ENCODE peak calls at places on chromosomes 13 and 19, in four cellular contexts. P is stimulated activated CD4-positive, alpha-beta T cell treated with anti-CD3 and anti-CD28 coated beads, Interleukin-4, amount 100 ng/mL, for 48 hours; G is activated CD4-positive, CD25-positive, alpha-beta regulatory T cell treated with anti-CD3 and anti-CD28 coated beads, Interleukin-2, amount 50 U/mL, for 16 hours; X is foreskin fibroblast. N is an unnamed sample.

GRCh38 chr19:14619404-14619803 is 36.5 kb downstream of the CLEC17A start:
- DNase-seq in P (no peak), G (no peak), X (no peak), N (no peak)

GRCh38 chr19:681029-681626 is 4.9 kb downstream of the FSTL3 start:
- DNase-seq in P (peak), G (no peak), X (peak), N (no peak)

GRCh38 chr13:40485611-40486517 is 180.6 kb downstream of the FOXO1 start:
- DNase-seq in P (no peak), G (peak), X (no peak), N (no peak)

GRCh38 chr13:45564108-45564507 is 51.4 kb downstream of the ERICH6B start:
- DNase-seq in P (no peak), G (no peak), X (peak), N (peak)

GRCh38 chr19:12647490-12648071 is 19.0 kb downstream of the MAN2B1 start:
- DNase-seq in P (peak), G (no peak), X (peak), N (no peak)

GRCh38 chr13:74210693-74211393 is 76.6 kb upstream of the KLF12 start:
- DNase-seq in P (no peak), G (no peak), X (peak), N (peak)

GRCh38 chr19:34319785-34320184 is 45.2 kb upstream of the GPI start:
- DNase-seq in P (no peak), G (no peak), X (peak), N (no peak)

GRCh38 chr13:98619556-98619955 is 42.6 kb upstream of the STK24 start:
- DNase-seq in P (no peak), G (no peak), X (no peak), N (no peak)

GRCh38 chr13:110592670-110593069 is 22.7 kb upstream of the NAXD start:
- DNase-seq in P (no peak), G (no peak), X (no peak), N (no peak)

GRCh38 chr13:77386880-77387606 is 60.1 kb upstream of the MYCBP2 start:
- DNase-seq in P (no peak), G (no peak), X (peak), N (peak)

GRCh38 chr19:39148939-39149529 is 23.4 kb downstream of the PAK4 start:
- DNase-seq in P (no peak), G (no peak), X (no peak), N (no peak)

GRCh38 chr19:56321254-56321980 is 6.8 kb upstream of the ZSCAN5A start:
- DNase-seq in P (no peak), G (no peak), X (no peak), N (no peak)

GRCh38 chr13:105196052-105196451 is 1339.4 kb downstream of the EFNB2 start:
- DNase-seq in P (no peak), G (no peak), X (peak), N (peak)

GRCh38 chr19:22609630-22610029 is 24.5 kb upstream of the ZNF492 start:
- DNase-seq in P (no peak), G (no peak), X (no peak), N (no peak)

GRCh38 chr13:48232420-48233096 is 448 bp upstream of the ITM2B start:
- DNase-seq in P (no peak), G (no peak), X (peak), N (peak)

GRCh38 chr19:47663435-47663910 is 49.7 kb upstream of the EHD2 start:
- DNase-seq in P (no peak), G (no peak), X (peak), N (peak)

GRCh38 chr19:49949735-49950589 is 11.0 kb downstream of the SIGLEC11 start:
- DNase-seq in P (no peak), G (no peak), X (no peak), N (no peak)

GRCh38 chr13:25469179-25469545 is 97.4 kb downstream of the ATP8A2 start:
- DNase-seq in P (no peak), G (no peak), X (peak), N (no peak)

GRCh38 chr13:79405831-79406596 is at the start of gene RBM26:
- DNase-seq in P (peak), G (peak), X (peak), N (peak)

GRCh38 chr13:79604752-79605151 is 123.8 kb downstream of the NDFIP2 start:
- DNase-seq in P (no peak), G (no peak), X (peak), N (no peak)

GRCh38 chr13:30371649-30372265 is 50.5 kb upstream of the UBE2L5 start:
- DNase-seq in P (no peak), G (peak), X (peak), N (peak)

GRCh38 chr13:80473695-80474094 is 132.8 kb upstream of the SPRY2 start:
- DNase-seq in P (no peak), G (no peak), X (peak), N (no peak)

GRCh38 chr13:40319699-40320586 is 346.5 kb downstream of the FOXO1 start:
- DNase-seq in P (no peak), G (no peak), X (no peak), N (no peak)

GRCh38 chr13:97976551-97977375 is 23.3 kb downstream of the IPO5 start:
- DNase-seq in P (peak), G (no peak), X (peak), N (no peak)

GRCh38 chr19:48395170-48395455 is 1.6 kb downstream of the GRIN2D start:
- DNase-seq in P (no peak), G (no peak), X (no peak), N (no peak)

GRCh38 chr19:45558399-45558878 is 26.2 kb downstream of the OPA3 start:
- DNase-seq in P (peak), G (peak), X (peak), N (no peak)

GRCh38 chr13:31424130-31424729 is 224.5 kb downstream of the B3GLCT start:
- DNase-seq in P (peak), G (peak), X (peak), N (peak)

GRCh38 chr13:112697756-112698655 is 8.2 kb downstream of the ATP11A start:
- DNase-seq in P (no peak), G (no peak), X (peak), N (no peak)

GRCh38 chr19:58279042-58279924 is 528 bp downstream of the ZNF8 start:
- DNase-seq in P (peak), G (no peak), X (peak), N (peak)

GRCh38 chr13:109783447-109783814 is 3.0 kb downstream of the IRS2 start:
- DNase-seq in P (no peak), G (no peak), X (peak), N (no peak)

GRCh38 chr13:110551284-110551683 is 10.2 kb downstream of the RAB20 start:
- DNase-seq in P (no peak), G (no peak), X (no peak), N (no peak)

GRCh38 chr19:19545128-19545591 is 7.1 kb downstream of the CILP2 start:
- DNase-seq in P (no peak), G (no peak), X (no peak), N (no peak)

GRCh38 chr19:45275370-45275971 is 24.4 kb downstream of the MARK4 start:
- DNase-seq in P (no peak), G (no peak), X (peak), N (no peak)

GRCh38 chr19:12773571-12773970 is 1.8 kb downstream of the HOOK2 start:
- DNase-seq in P (no peak), G (no peak), X (peak), N (no peak)

GRCh38 chr19:5826531-5827341 is 12.8 kb downstream of the FUT6 start:
- DNase-seq in P (no peak), G (no peak), X (peak), N (no peak)

GRCh38 chr19:19527371-19527656 is 1.4 kb upstream of the YJEFN3 start:
- DNase-seq in P (no peak), G (no peak), X (no peak), N (no peak)